ENCODE peak calls at places on chromosomes 5 and 9, in four cellular contexts. One of them, this sample, is unnamed.

GRCh38 chr5:157651011-157651611 is 1.1 kb downstream of the SOX30 start:
- DNase-seq in PC-9: no peak
- DNase-seq in stomach: no peak
- DNase-seq in anterior cingulate cortex: no peak
- DNase-seq in this sample: no peak

GRCh38 chr5:82164957-82165698 is 113.0 kb downstream of the RPS23 start:
- DNase-seq in PC-9: no peak
- DNase-seq in stomach: no peak
- DNase-seq in anterior cingulate cortex: no peak
- DNase-seq in this sample: peak; percentile 13

GRCh38 chr9:5582835-5583195 is 46.1 kb upstream of the RIC1 start:
- DNase-seq in PC-9: no peak
- DNase-seq in stomach: no peak
- DNase-seq in anterior cingulate cortex: no peak
- DNase-seq in this sample: no peak

GRCh38 chr9:21684831-21685362 is 117.5 kb upstream of the MTAP start:
- DNase-seq in PC-9: peak; percentile 56
- DNase-seq in stomach: peak; percentile 70
- DNase-seq in anterior cingulate cortex: no peak
- DNase-seq in this sample: peak; percentile 36

GRCh38 chr5:160311491-160312138 is 749 bp downstream of the CCNJL start:
- DNase-seq in PC-9: peak; percentile 35
- DNase-seq in stomach: no peak
- DNase-seq in anterior cingulate cortex: no peak
- DNase-seq in this sample: no peak

GRCh38 chr5:135505973-135506372 is 29.8 kb downstream of the NEUROG1 start:
- DNase-seq in PC-9: no peak
- DNase-seq in stomach: no peak
- DNase-seq in anterior cingulate cortex: no peak
- DNase-seq in this sample: no peak

GRCh38 chr9:136848393-136849037 is 694 bp upstream of the PHPT1 start:
- DNase-seq in PC-9: peak; percentile 68
- DNase-seq in stomach: peak; percentile 44
- DNase-seq in anterior cingulate cortex: no peak
- DNase-seq in this sample: peak; percentile 47

GRCh38 chr5:135433626-135434426 is 13.3 kb downstream of the DCANP1 start:
- DNase-seq in PC-9: no peak
- DNase-seq in stomach: no peak
- DNase-seq in anterior cingulate cortex: no peak
- DNase-seq in this sample: no peak

GRCh38 chr9:278651-279050 is 64.0 kb downstream of the DOCK8 start:
- DNase-seq in PC-9: no peak
- DNase-seq in stomach: peak; percentile 27
- DNase-seq in anterior cingulate cortex: no peak
- DNase-seq in this sample: no peak

GRCh38 chr9:14209399-14209990 is 104.4 kb downstream of the NFIB start:
- DNase-seq in PC-9: no peak
- DNase-seq in stomach: no peak
- DNase-seq in anterior cingulate cortex: no peak
- DNase-seq in this sample: no peak

GRCh38 chr5:58240286-58240685 is 219.6 kb downstream of the PLK2 start:
- DNase-seq in PC-9: peak; percentile 20
- DNase-seq in stomach: no peak
- DNase-seq in anterior cingulate cortex: no peak
- DNase-seq in this sample: no peak

GRCh38 chr5:77645158-77645994 is 6.9 kb upstream of the OTP start:
- DNase-seq in PC-9: peak; percentile 50
- DNase-seq in stomach: peak; percentile 47
- DNase-seq in anterior cingulate cortex: no peak
- DNase-seq in this sample: peak; percentile 27

GRCh38 chr5:16528382-16528849 is 62.8 kb upstream of the ZNF622 start:
- DNase-seq in PC-9: no peak
- DNase-seq in stomach: no peak
- DNase-seq in anterior cingulate cortex: no peak
- DNase-seq in this sample: no peak

GRCh38 chr5:124156408-124157027 is 589.9 kb downstream of the ZNF608 start:
- DNase-seq in PC-9: no peak
- DNase-seq in stomach: no peak
- DNase-seq in anterior cingulate cortex: no peak
- DNase-seq in this sample: no peak

GRCh38 chr9:129761901-129762359 is 9.1 kb upstream of the PTGES start:
- DNase-seq in PC-9: peak; percentile 80
- DNase-seq in stomach: no peak
- DNase-seq in anterior cingulate cortex: no peak
- DNase-seq in this sample: no peak

GRCh38 chr5:80216753-80217596 is 38.9 kb downstream of the SERINC5 start:
- DNase-seq in PC-9: no peak
- DNase-seq in stomach: peak; percentile 89
- DNase-seq in anterior cingulate cortex: peak; percentile 64
- DNase-seq in this sample: peak; percentile 75

GRCh38 chr5:62066878-62067277 is 239.1 kb upstream of the KIF2A start:
- DNase-seq in PC-9: no peak
- DNase-seq in stomach: no peak
- DNase-seq in anterior cingulate cortex: no peak
- DNase-seq in this sample: no peak

GRCh38 chr5:43041131-43041668 is 1.1 kb upstream of the ANXA2R start:
- DNase-seq in PC-9: no peak
- DNase-seq in stomach: no peak
- DNase-seq in anterior cingulate cortex: no peak
- DNase-seq in this sample: no peak

GRCh38 chr9:99239341-99240055 is 17.4 kb downstream of the SEC61B start:
- DNase-seq in PC-9: no peak
- DNase-seq in stomach: no peak
- DNase-seq in anterior cingulate cortex: no peak
- DNase-seq in this sample: peak; percentile 47

GRCh38 chr5:132010645-132011560 is 555 bp downstream of the ACSL6 start:
- DNase-seq in PC-9: no peak
- DNase-seq in stomach: peak; percentile 22
- DNase-seq in anterior cingulate cortex: no peak
- DNase-seq in this sample: no peak

GRCh38 chr9:129630967-129631672 is 5.2 kb downstream of the NTMT1 start:
- DNase-seq in PC-9: no peak
- DNase-seq in stomach: no peak
- DNase-seq in anterior cingulate cortex: no peak
- DNase-seq in this sample: no peak

GRCh38 chr5:125485003-125485641 is 738.7 kb upstream of the ZNF608 start:
- DNase-seq in PC-9: no peak
- DNase-seq in stomach: no peak
- DNase-seq in anterior cingulate cortex: no peak
- DNase-seq in this sample: peak; percentile 64

GRCh38 chr9:21585756-21586752 is 103.9 kb upstream of the IFNE start:
- DNase-seq in PC-9: no peak
- DNase-seq in stomach: no peak
- DNase-seq in anterior cingulate cortex: no peak
- DNase-seq in this sample: no peak

GRCh38 chr5:18699681-18700080 is 1065.4 kb downstream of the TAF11L14 start:
- DNase-seq in PC-9: no peak
- DNase-seq in stomach: no peak
- DNase-seq in anterior cingulate cortex: no peak
- DNase-seq in this sample: no peak

GRCh38 chr9:1890806-1891205 is 124.3 kb upstream of the SMARCA2 start:
- DNase-seq in PC-9: no peak
- DNase-seq in stomach: no peak
- DNase-seq in anterior cingulate cortex: no peak
- DNase-seq in this sample: no peak